ENCODE peak calls at places on chromosomes 13 and 19, in four cellular contexts. E is skeletal muscle cell, A is WERI-Rb-1, U is heart left ventricle. J is an unnamed sample.
A peak's percentile ranks its signal among the peaks of the same experiment; 100 is the strongest.

GRCh38 chr19:42255766-42256750 is 1.1 kb upstream of the ERF start:
- DNase-seq in U (peak; percentile 76), E (no peak), A (peak; percentile 28), J (peak; percentile 73)

GRCh38 chr13:20616059-20616797 is 49.3 kb downstream of the IFT88 start:
- DNase-seq in A (no peak), E (peak; percentile 53), U (no peak), J (no peak)

GRCh38 chr13:94112227-94112626 is 367.3 kb downstream of the DCT start:
- DNase-seq in A (no peak), E (peak; percentile 88), U (peak; percentile 32), J (no peak)

GRCh38 chr19:55484571-55485438 is at the start of gene NAT14:
- DNase-seq in E (no peak), U (peak; percentile 69), A (peak; percentile 77), J (peak; percentile 81)

GRCh38 chr13:80011448-80012212 is 329.3 kb downstream of the SPRY2 start:
- DNase-seq in A (no peak), E (no peak), U (no peak), J (no peak)

GRCh38 chr19:50204081-50204428 is 633 bp downstream of the MYH14 start:
- DNase-seq in A (no peak), U (no peak), E (no peak), J (no peak)

GRCh38 chr13:113650275-113650674 is 7.7 kb downstream of the ATP4B start:
- DNase-seq in E (no peak), U (no peak), A (peak; percentile 17), J (peak; percentile 83)

GRCh38 chr13:102185375-102185984 is 216.4 kb downstream of the FGF14 start:
- DNase-seq in E (no peak), A (no peak), U (no peak), J (no peak)

GRCh38 chr19:57010541-57010940 is 109.2 kb upstream of the USP29 start:
- DNase-seq in U (no peak), A (no peak), E (no peak), J (no peak)

GRCh38 chr13:112879283-112879833 is 89.7 kb upstream of the MCF2L start:
- DNase-seq in U (peak; percentile 37), A (no peak), E (no peak), J (no peak)

GRCh38 chr13:44801990-44802389 is 187.3 kb downstream of the NUFIP1 start:
- DNase-seq in A (no peak), U (no peak), E (peak; percentile 59), J (no peak)

GRCh38 chr19:40802300-40803169 is 3.5 kb downstream of the EGLN2 start:
- DNase-seq in A (peak; percentile 50), E (no peak), U (peak; percentile 82), J (peak; percentile 73)

GRCh38 chr19:29119582-29119981 is 93.4 kb downstream of the UQCRFS1 start:
- DNase-seq in U (no peak), E (no peak), A (no peak), J (no peak)

GRCh38 chr19:19110410-19111137 is 27.7 kb downstream of the TMEM161A start:
- DNase-seq in U (no peak), A (no peak), E (no peak), J (no peak)

GRCh38 chr13:81487151-81487550 is 1146.2 kb upstream of the SPRY2 start:
- DNase-seq in U (no peak), A (peak; percentile 35), E (no peak), J (no peak)

GRCh38 chr13:75194717-75195116 is 287.3 kb downstream of the TBC1D4 start:
- DNase-seq in E (no peak), U (peak; percentile 29), A (no peak), J (no peak)

GRCh38 chr13:101634142-101634541 is 181.7 kb downstream of the ITGBL1 start:
- DNase-seq in U (no peak), A (no peak), E (no peak), J (no peak)

GRCh38 chr19:48868196-48868886 is at the start of gene PLEKHA4:
- DNase-seq in U (peak; percentile 90), A (peak; percentile 45), E (no peak), J (peak; percentile 82)
- H3K4me3 ChIP-seq in U (peak within 1 kb of the TSS; percentile 51), A (no peak within 1 kb of the TSS), E (peak within 1 kb of the TSS; percentile 60), J (peak within 1 kb of the TSS; percentile 38)

DNA sequence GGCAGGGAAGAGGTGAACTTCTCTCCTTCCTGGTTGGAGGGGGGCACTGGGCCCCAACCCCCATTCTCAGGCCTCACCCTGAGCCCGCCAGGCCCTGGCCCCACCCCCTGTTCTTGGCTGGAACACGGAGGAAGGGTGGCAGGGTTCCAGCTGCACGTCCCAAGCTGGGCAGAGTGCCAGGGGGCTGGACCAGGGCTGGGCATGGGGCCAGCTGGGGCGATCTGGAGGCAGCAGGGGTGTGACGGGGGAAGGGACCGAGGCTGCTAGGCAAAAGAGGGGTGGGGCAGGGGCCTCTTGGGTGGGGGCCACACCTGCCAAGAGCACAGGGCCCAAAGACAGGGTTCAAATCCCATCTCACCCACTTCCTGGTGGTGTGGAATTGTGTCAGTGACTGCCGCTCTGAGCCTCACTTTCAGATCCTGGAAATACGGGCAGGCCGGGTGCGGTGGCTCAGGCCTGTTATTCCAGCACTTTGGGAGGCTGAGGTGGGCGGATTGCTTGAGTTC is 2.2 kb downstream of the HIF3A start:
- DNase-seq in E (peak; percentile 93), A (no peak), U (peak; percentile 97), J (peak; percentile 97)
- H3K4me3 ChIP-seq in E (peak overlapping the region; percentile 58), A (no peak overlapping the region), U (peak overlapping the region; percentile 57), J (peak overlapping the region; percentile 62)

GRCh38 chr13:87677334-87678234 is 6.4 kb downstream of the SLITRK5 start:
- DNase-seq in E (no peak), U (no peak), A (peak; percentile 66), J (peak; percentile 71)
- H3K4me3 ChIP-seq in E (peak overlapping the region; percentile 46), U (peak overlapping the region; percentile 52), A (peak overlapping the region; percentile 62), J (peak overlapping the region; percentile 54)

GRCh38 chr19:53810891-53811290 is 13.2 kb downstream of the NLRP12 start:
- DNase-seq in U (no peak), E (no peak), A (no peak), J (no peak)
- H3K4me3 ChIP-seq in U (no peak overlapping the region), E (no peak overlapping the region), A (no peak overlapping the region), J (no peak overlapping the region)

GRCh38 chr19:17108453-17108784 is 32.8 kb downstream of the MYO9B start:
- DNase-seq in A (no peak), U (no peak), E (no peak), J (no peak)
- H3K4me3 ChIP-seq in A (no peak overlapping the region), U (no peak overlapping the region), E (peak overlapping the region; percentile 3), J (no peak overlapping the region)

DNA sequence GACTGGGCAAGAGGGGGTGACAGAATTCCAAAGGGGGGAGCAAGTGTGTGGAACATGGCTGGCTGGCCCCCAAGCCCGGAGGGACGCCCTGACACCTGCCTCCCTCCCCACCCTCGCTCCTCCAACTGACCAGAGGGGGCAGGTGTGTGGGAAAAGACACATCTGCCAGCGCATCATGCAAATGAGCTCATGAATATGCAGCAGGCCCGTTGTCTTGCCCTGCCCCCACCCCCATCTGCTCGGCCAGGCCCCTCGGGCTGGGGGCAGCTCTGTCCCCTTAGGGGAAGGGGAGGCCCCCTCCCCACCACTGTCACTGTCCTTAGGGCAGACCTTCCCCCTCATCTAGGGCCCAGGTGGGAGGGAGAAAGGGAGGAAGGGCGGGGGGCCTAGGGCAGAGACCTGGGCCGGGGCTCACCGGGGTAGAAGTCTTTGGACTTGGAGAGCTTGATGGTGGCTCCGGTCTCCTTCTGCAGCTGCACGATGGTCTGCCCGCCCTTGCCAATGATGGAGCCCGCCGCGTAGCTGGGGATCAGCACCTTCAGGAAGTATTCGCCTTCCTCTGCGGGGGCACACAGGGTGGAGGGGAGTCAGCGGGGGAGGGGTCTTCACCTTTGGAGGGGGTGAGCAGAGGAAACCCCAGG is 12.9 kb downstream of the NOVA2 start:
- DNase-seq in E (no peak), U (no peak), A (peak; percentile 52), J (no peak)
- H3K4me3 ChIP-seq in E (no peak overlapping the region), U (no peak overlapping the region), A (no peak overlapping the region), J (no peak overlapping the region)

GRCh38 chr13:33184530-33184929 is 101.0 kb downstream of the STARD13 start:
- DNase-seq in E (no peak), A (no peak), U (no peak), J (no peak)
- H3K4me3 ChIP-seq in E (no peak overlapping the region), A (no peak overlapping the region), U (no peak overlapping the region), J (no peak overlapping the region)

DNA sequence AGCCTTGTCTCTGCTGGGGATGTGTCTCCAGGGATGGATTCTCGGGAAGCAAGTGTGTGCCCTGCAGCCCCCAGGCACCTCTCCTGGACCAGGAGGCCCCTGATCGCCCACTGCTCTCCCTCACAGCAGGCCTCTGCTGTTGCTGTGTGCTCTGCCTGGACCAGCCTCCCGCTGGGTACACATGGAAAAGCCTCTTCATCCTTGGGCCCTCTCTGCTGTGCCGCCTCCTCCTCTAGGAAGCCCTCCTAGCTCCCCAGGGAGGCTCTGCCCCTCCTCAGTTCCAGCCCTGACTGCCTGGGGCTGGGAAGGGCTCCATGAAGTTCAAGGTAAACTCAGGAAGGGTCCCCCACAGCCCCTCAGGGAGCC is 12.0 kb downstream of the NDUFA11 start:
- DNase-seq in A (no peak), E (no peak), U (no peak), J (no peak)
- H3K4me3 ChIP-seq in A (no peak overlapping the region), E (no peak overlapping the region), U (no peak overlapping the region), J (no peak overlapping the region)

J was measured in upper lobe of right lung.